ENCODE peak calls at places on chromosome 3, in ten cellular contexts. One of them, this sample, is unnamed.

GRCh38 chr3:16842710-16843270 is 42.0 kb upstream of the PLCL2 start:
- DNase-seq in GM03348: no peak
- DNase-seq in lung microvascular endothelial cell: no peak
- DNase-seq in NCI-H2081: peak; percentile 64
- DNase-seq in iPS-NIHi11: no peak
- DNase-seq in HTR-8/SVneo: no peak
- DNase-seq in body of pancreas: no peak
- DNase-seq in germinal center: no peak
- DNase-seq in breast epithelium: no peak
- DNase-seq in DMS153: peak; percentile 75
- DNase-seq in this sample: no peak

GRCh38 chr3:4999626-5000184 is 20.5 kb downstream of the BHLHE40 start:
- DNase-seq in iPS-NIHi11: no peak
- DNase-seq in breast epithelium: peak; percentile 70
- DNase-seq in HTR-8/SVneo: no peak
- DNase-seq in NCI-H2081: peak; percentile 12
- DNase-seq in GM03348: no peak
- DNase-seq in lung microvascular endothelial cell: no peak
- DNase-seq in germinal center: no peak
- DNase-seq in body of pancreas: no peak
- DNase-seq in DMS153: no peak
- DNase-seq in this sample: no peak

GRCh38 chr3:147699175-147699838 is 290.1 kb downstream of the ZIC1 start:
- DNase-seq in body of pancreas: no peak
- DNase-seq in lung microvascular endothelial cell: peak; percentile 19
- DNase-seq in NCI-H2081: no peak
- DNase-seq in germinal center: no peak
- DNase-seq in GM03348: peak; percentile 52
- DNase-seq in breast epithelium: no peak
- DNase-seq in iPS-NIHi11: no peak
- DNase-seq in HTR-8/SVneo: peak; percentile 35
- DNase-seq in DMS153: no peak
- DNase-seq in this sample: peak; percentile 23

GRCh38 chr3:144915202-144915601 is 943.6 kb downstream of the DIPK2A start:
- DNase-seq in DMS153: no peak
- DNase-seq in lung microvascular endothelial cell: no peak
- DNase-seq in breast epithelium: no peak
- DNase-seq in body of pancreas: no peak
- DNase-seq in GM03348: no peak
- DNase-seq in NCI-H2081: no peak
- DNase-seq in iPS-NIHi11: no peak
- DNase-seq in HTR-8/SVneo: no peak
- DNase-seq in germinal center: no peak
- DNase-seq in this sample: no peak

GRCh38 chr3:40306336-40306735 is 3.2 kb upstream of the EIF1B start:
- DNase-seq in body of pancreas: no peak
- DNase-seq in HTR-8/SVneo: no peak
- DNase-seq in breast epithelium: no peak
- DNase-seq in GM03348: no peak
- DNase-seq in NCI-H2081: no peak
- DNase-seq in lung microvascular endothelial cell: no peak
- DNase-seq in germinal center: no peak
- DNase-seq in DMS153: no peak
- DNase-seq in iPS-NIHi11: no peak
- DNase-seq in this sample: no peak

GRCh38 chr3:188558343-188559068 is 404.5 kb downstream of the LPP start:
- DNase-seq in DMS153: no peak
- DNase-seq in NCI-H2081: no peak
- DNase-seq in body of pancreas: no peak
- DNase-seq in breast epithelium: no peak
- DNase-seq in HTR-8/SVneo: no peak
- DNase-seq in lung microvascular endothelial cell: peak; percentile 88
- DNase-seq in germinal center: no peak
- DNase-seq in iPS-NIHi11: no peak
- DNase-seq in GM03348: peak; percentile 21
- DNase-seq in this sample: no peak

GRCh38 chr3:120450261-120450913 is 405 bp downstream of the FSTL1 start:
- DNase-seq in DMS153: no peak
- DNase-seq in body of pancreas: peak; percentile 36
- DNase-seq in HTR-8/SVneo: no peak
- DNase-seq in iPS-NIHi11: peak; percentile 61
- DNase-seq in germinal center: peak; percentile 28
- DNase-seq in lung microvascular endothelial cell: peak; percentile 56
- DNase-seq in GM03348: peak; percentile 52
- DNase-seq in breast epithelium: peak; percentile 53
- DNase-seq in NCI-H2081: peak; percentile 19
- DNase-seq in this sample: peak; percentile 70

GRCh38 chr3:149227591-149228268 is 6.1 kb upstream of the CP start:
- DNase-seq in body of pancreas: no peak
- DNase-seq in germinal center: no peak
- DNase-seq in GM03348: peak; percentile 12
- DNase-seq in lung microvascular endothelial cell: no peak
- DNase-seq in DMS153: no peak
- DNase-seq in HTR-8/SVneo: no peak
- DNase-seq in NCI-H2081: no peak
- DNase-seq in iPS-NIHi11: no peak
- DNase-seq in breast epithelium: no peak
- DNase-seq in this sample: no peak

GRCh38 chr3:48546203-48546829 is 10.3 kb downstream of the PFKFB4 start:
- DNase-seq in iPS-NIHi11: no peak
- DNase-seq in HTR-8/SVneo: no peak
- DNase-seq in body of pancreas: no peak
- DNase-seq in GM03348: no peak
- DNase-seq in lung microvascular endothelial cell: no peak
- DNase-seq in breast epithelium: no peak
- DNase-seq in DMS153: no peak
- DNase-seq in NCI-H2081: no peak
- DNase-seq in germinal center: no peak
- DNase-seq in this sample: no peak

GRCh38 chr3:30626443-30627181 is 20.2 kb downstream of the TGFBR2 start:
- DNase-seq in GM03348: peak; percentile 23
- DNase-seq in HTR-8/SVneo: no peak
- DNase-seq in iPS-NIHi11: no peak
- DNase-seq in DMS153: no peak
- DNase-seq in germinal center: no peak
- DNase-seq in lung microvascular endothelial cell: peak; percentile 61
- DNase-seq in body of pancreas: no peak
- DNase-seq in breast epithelium: no peak
- DNase-seq in NCI-H2081: no peak
- DNase-seq in this sample: peak; percentile 84

GRCh38 chr3:82217571-82217970 is 456.1 kb upstream of the GBE1 start:
- DNase-seq in breast epithelium: no peak
- DNase-seq in germinal center: no peak
- DNase-seq in lung microvascular endothelial cell: no peak
- DNase-seq in body of pancreas: no peak
- DNase-seq in DMS153: no peak
- DNase-seq in NCI-H2081: no peak
- DNase-seq in GM03348: no peak
- DNase-seq in HTR-8/SVneo: no peak
- DNase-seq in iPS-NIHi11: no peak
- DNase-seq in this sample: no peak

GRCh38 chr3:23992051-23992628 is 47.1 kb downstream of the NR1D2 start:
- DNase-seq in GM03348: peak; percentile 33
- DNase-seq in body of pancreas: no peak
- DNase-seq in NCI-H2081: peak; percentile 95
- DNase-seq in germinal center: no peak
- DNase-seq in HTR-8/SVneo: no peak
- DNase-seq in DMS153: peak; percentile 45
- DNase-seq in iPS-NIHi11: peak; percentile 27
- DNase-seq in breast epithelium: no peak
- DNase-seq in lung microvascular endothelial cell: peak; percentile 83
- DNase-seq in this sample: peak; percentile 82

GRCh38 chr3:121574449-121574848 is 6.7 kb downstream of the ARGFX start:
- DNase-seq in NCI-H2081: peak; percentile 41
- DNase-seq in iPS-NIHi11: no peak
- DNase-seq in lung microvascular endothelial cell: peak; percentile 14
- DNase-seq in germinal center: no peak
- DNase-seq in GM03348: no peak
- DNase-seq in breast epithelium: no peak
- DNase-seq in body of pancreas: peak; percentile 71
- DNase-seq in DMS153: no peak
- DNase-seq in HTR-8/SVneo: no peak
- DNase-seq in this sample: peak; percentile 4

GRCh38 chr3:141471160-141471559 is 15.7 kb upstream of the RASA2 start:
- DNase-seq in breast epithelium: no peak
- DNase-seq in DMS153: no peak
- DNase-seq in NCI-H2081: no peak
- DNase-seq in body of pancreas: no peak
- DNase-seq in lung microvascular endothelial cell: peak; percentile 70
- DNase-seq in germinal center: no peak
- DNase-seq in iPS-NIHi11: no peak
- DNase-seq in HTR-8/SVneo: no peak
- DNase-seq in GM03348: no peak
- DNase-seq in this sample: peak; percentile 33

GRCh38 chr3:53056442-53056841 is 10.6 kb upstream of the SFMBT1 start:
- DNase-seq in DMS153: no peak
- DNase-seq in germinal center: no peak
- DNase-seq in HTR-8/SVneo: peak; percentile 41
- DNase-seq in lung microvascular endothelial cell: peak; percentile 16
- DNase-seq in NCI-H2081: no peak
- DNase-seq in GM03348: no peak
- DNase-seq in body of pancreas: no peak
- DNase-seq in iPS-NIHi11: peak; percentile 40
- DNase-seq in breast epithelium: no peak
- DNase-seq in this sample: peak; percentile 35

GRCh38 chr3:21059409-21059808 is 691.6 kb downstream of the ZNF385D start:
- DNase-seq in HTR-8/SVneo: no peak
- DNase-seq in body of pancreas: no peak
- DNase-seq in lung microvascular endothelial cell: no peak
- DNase-seq in breast epithelium: no peak
- DNase-seq in germinal center: no peak
- DNase-seq in iPS-NIHi11: no peak
- DNase-seq in DMS153: no peak
- DNase-seq in GM03348: peak; percentile 42
- DNase-seq in NCI-H2081: no peak
- DNase-seq in this sample: no peak

GRCh38 chr3:130939753-130940152 is 45.9 kb downstream of the ATP2C1 start:
- DNase-seq in iPS-NIHi11: no peak
- DNase-seq in GM03348: peak; percentile 11
- DNase-seq in lung microvascular endothelial cell: no peak
- DNase-seq in DMS153: no peak
- DNase-seq in body of pancreas: no peak
- DNase-seq in germinal center: no peak
- DNase-seq in NCI-H2081: no peak
- DNase-seq in breast epithelium: no peak
- DNase-seq in HTR-8/SVneo: no peak
- DNase-seq in this sample: peak; percentile 53

GRCh38 chr3:155891341-155891740 is 20.9 kb downstream of the GMPS start:
- DNase-seq in DMS153: no peak
- DNase-seq in NCI-H2081: no peak
- DNase-seq in iPS-NIHi11: no peak
- DNase-seq in lung microvascular endothelial cell: no peak
- DNase-seq in breast epithelium: no peak
- DNase-seq in GM03348: peak; percentile 24
- DNase-seq in HTR-8/SVneo: no peak
- DNase-seq in body of pancreas: no peak
- DNase-seq in germinal center: no peak
- DNase-seq in this sample: no peak

GRCh38 chr3:173770011-173770410 is 372.5 kb downstream of the NLGN1 start:
- DNase-seq in body of pancreas: no peak
- DNase-seq in NCI-H2081: no peak
- DNase-seq in DMS153: no peak
- DNase-seq in iPS-NIHi11: no peak
- DNase-seq in germinal center: no peak
- DNase-seq in breast epithelium: no peak
- DNase-seq in GM03348: peak; percentile 21
- DNase-seq in lung microvascular endothelial cell: no peak
- DNase-seq in HTR-8/SVneo: no peak
- DNase-seq in this sample: no peak

GRCh38 chr3:190534986-190535385 is 21.1 kb downstream of the IL1RAP start:
- DNase-seq in germinal center: no peak
- DNase-seq in DMS153: no peak
- DNase-seq in iPS-NIHi11: no peak
- DNase-seq in breast epithelium: no peak
- DNase-seq in HTR-8/SVneo: no peak
- DNase-seq in GM03348: no peak
- DNase-seq in lung microvascular endothelial cell: peak; percentile 43
- DNase-seq in body of pancreas: no peak
- DNase-seq in NCI-H2081: no peak
- DNase-seq in this sample: peak; percentile 26

GRCh38 chr3:8366214-8366613 is 135.4 kb upstream of the LMCD1 start:
- DNase-seq in NCI-H2081: no peak
- DNase-seq in HTR-8/SVneo: no peak
- DNase-seq in DMS153: no peak
- DNase-seq in germinal center: no peak
- DNase-seq in iPS-NIHi11: no peak
- DNase-seq in body of pancreas: no peak
- DNase-seq in GM03348: no peak
- DNase-seq in breast epithelium: no peak
- DNase-seq in lung microvascular endothelial cell: no peak
- DNase-seq in this sample: no peak

GRCh38 chr3:67947808-67948508 is 293.5 kb upstream of the SUCLG2 start:
- DNase-seq in HTR-8/SVneo: no peak
- DNase-seq in iPS-NIHi11: peak; percentile 27
- DNase-seq in NCI-H2081: no peak
- DNase-seq in germinal center: no peak
- DNase-seq in GM03348: no peak
- DNase-seq in body of pancreas: peak; percentile 47
- DNase-seq in lung microvascular endothelial cell: no peak
- DNase-seq in DMS153: no peak
- DNase-seq in breast epithelium: no peak
- DNase-seq in this sample: peak; percentile 15

GRCh38 chr3:195214381-195214780 is 56.6 kb downstream of the XXYLT1 start:
- DNase-seq in iPS-NIHi11: no peak
- DNase-seq in NCI-H2081: no peak
- DNase-seq in lung microvascular endothelial cell: no peak
- DNase-seq in HTR-8/SVneo: no peak
- DNase-seq in GM03348: no peak
- DNase-seq in breast epithelium: no peak
- DNase-seq in DMS153: no peak
- DNase-seq in body of pancreas: no peak
- DNase-seq in germinal center: no peak
- DNase-seq in this sample: no peak

GRCh38 chr3:120604784-120605183 is 8.6 kb downstream of the NDUFB4 start:
- DNase-seq in breast epithelium: no peak
- DNase-seq in GM03348: no peak
- DNase-seq in lung microvascular endothelial cell: no peak
- DNase-seq in NCI-H2081: no peak
- DNase-seq in DMS153: no peak
- DNase-seq in iPS-NIHi11: no peak
- DNase-seq in germinal center: no peak
- DNase-seq in body of pancreas: no peak
- DNase-seq in HTR-8/SVneo: no peak
- DNase-seq in this sample: no peak

GRCh38 chr3:90184861-90185260 is 1077.4 kb downstream of the EPHA3 start:
- DNase-seq in GM03348: no peak
- DNase-seq in iPS-NIHi11: no peak
- DNase-seq in breast epithelium: no peak
- DNase-seq in DMS153: no peak
- DNase-seq in lung microvascular endothelial cell: peak; percentile 2
- DNase-seq in HTR-8/SVneo: peak; percentile 6
- DNase-seq in germinal center: no peak
- DNase-seq in body of pancreas: no peak
- DNase-seq in NCI-H2081: no peak
- DNase-seq in this sample: peak; percentile 43

GRCh38 chr3:190302209-190302885 is 19.9 kb downstream of the CLDN1 start:
- DNase-seq in body of pancreas: no peak
- DNase-seq in germinal center: no peak
- DNase-seq in breast epithelium: no peak
- DNase-seq in iPS-NIHi11: no peak
- DNase-seq in NCI-H2081: no peak
- DNase-seq in HTR-8/SVneo: no peak
- DNase-seq in DMS153: no peak
- DNase-seq in GM03348: no peak
- DNase-seq in lung microvascular endothelial cell: no peak
- DNase-seq in this sample: no peak

GRCh38 chr3:57100046-57100695 is 39.7 kb downstream of the SPATA12 start:
- DNase-seq in iPS-NIHi11: peak; percentile 76
- DNase-seq in DMS153: no peak
- DNase-seq in NCI-H2081: peak; percentile 55
- DNase-seq in lung microvascular endothelial cell: peak; percentile 78
- DNase-seq in GM03348: peak; percentile 79
- DNase-seq in body of pancreas: peak; percentile 77
- DNase-seq in breast epithelium: peak; percentile 59
- DNase-seq in germinal center: peak; percentile 64
- DNase-seq in HTR-8/SVneo: peak; percentile 67
- DNase-seq in this sample: peak; percentile 73

GRCh38 chr3:169334994-169335393 is 328.5 kb downstream of the MECOM start:
- DNase-seq in body of pancreas: no peak
- DNase-seq in GM03348: no peak
- DNase-seq in germinal center: no peak
- DNase-seq in breast epithelium: no peak
- DNase-seq in DMS153: no peak
- DNase-seq in lung microvascular endothelial cell: peak; percentile 51
- DNase-seq in iPS-NIHi11: no peak
- DNase-seq in NCI-H2081: no peak
- DNase-seq in HTR-8/SVneo: no peak
- DNase-seq in this sample: no peak

This sample was measured in mesenchymal stem cell.